ENCODE peak calls at places on chromosomes 3 and 15, in four cellular contexts. U is AG04449; K is lower lobe of right lung; M is CD8-positive, alpha-beta T cell. A is an unnamed sample.
A peak's percentile ranks its signal among the peaks of the same experiment; 100 is the strongest.

GRCh38 chr3:189132125-189132744 is 39.5 kb upstream of the TPRG1 start:
- DNase-seq in M (peak; percentile 62), K (peak; percentile 65), U (peak; percentile 45), A (peak; percentile 78)

GRCh38 chr3:194779729-194780224 is 94.1 kb downstream of the FAM43A start:
- DNase-seq in K (no peak), U (no peak), M (no peak), A (no peak)

GRCh38 chr3:175728566-175728965 is 869.4 kb downstream of the NAALADL2 start:
- DNase-seq in K (no peak), M (no peak), U (no peak), A (no peak)

GRCh38 chr3:79845546-79845945 is 77.7 kb upstream of the ROBO1 start:
- DNase-seq in M (no peak), U (no peak), K (no peak), A (no peak)

GRCh38 chr3:25664066-25664809 is 469 bp downstream of the TOP2B start:
- DNase-seq in M (peak; percentile 51), U (no peak), K (peak; percentile 83), A (no peak)

GRCh38 chr3:13896473-13897154 is 16.7 kb upstream of the WNT7A start:
- DNase-seq in U (no peak), K (no peak), M (peak; percentile 34), A (no peak)

GRCh38 chr3:37704129-37704528 is 157.6 kb upstream of the CTDSPL start:
- DNase-seq in K (no peak), M (no peak), U (no peak), A (no peak)

GRCh38 chr3:178304758-178305157 is 231.5 kb upstream of the KCNMB2 start:
- DNase-seq in K (no peak), U (peak; percentile 41), M (no peak), A (peak; percentile 31)

GRCh38 chr3:48980295-48980694 is 9.7 kb upstream of the P4HTM start:
- DNase-seq in M (no peak), K (no peak), U (no peak), A (no peak)

GRCh38 chr3:58670506-58671125 is 4.0 kb upstream of the FAM3D start:
- DNase-seq in U (no peak), K (no peak), M (no peak), A (no peak)

GRCh38 chr3:160008979-160009378 is 20.3 kb downstream of the IL12A start:
- DNase-seq in K (no peak), U (no peak), M (no peak), A (no peak)

GRCh38 chr3:9066141-9066540 is 102.9 kb upstream of the RAD18 start:
- DNase-seq in M (no peak), K (no peak), U (no peak), A (no peak)

GRCh38 chr3:12222765-12223485 is 64.2 kb upstream of the TIMP4 start:
- DNase-seq in M (no peak), U (peak; percentile 50), K (no peak), A (no peak)

GRCh38 chr15:78617131-78617915 is 3.5 kb downstream of the CHRNA3 start:
- DNase-seq in M (no peak), U (no peak), K (no peak), A (no peak)

GRCh38 chr3:186525369-186526255 is 18.6 kb downstream of the CRYGS start:
- DNase-seq in M (no peak), U (no peak), K (no peak), A (no peak)

GRCh38 chr3:155553800-155554199 is 191.1 kb downstream of the PLCH1 start:
- DNase-seq in M (no peak), U (no peak), K (no peak), A (no peak)

GRCh38 chr3:123298903-123299302 is 97.2 kb downstream of the SEC22A start:
- DNase-seq in M (no peak), K (no peak), U (no peak), A (no peak)

GRCh38 chr3:134663646-134664456 is 13.0 kb upstream of the KY start:
- DNase-seq in K (no peak), U (no peak), M (no peak), A (no peak)

DNA sequence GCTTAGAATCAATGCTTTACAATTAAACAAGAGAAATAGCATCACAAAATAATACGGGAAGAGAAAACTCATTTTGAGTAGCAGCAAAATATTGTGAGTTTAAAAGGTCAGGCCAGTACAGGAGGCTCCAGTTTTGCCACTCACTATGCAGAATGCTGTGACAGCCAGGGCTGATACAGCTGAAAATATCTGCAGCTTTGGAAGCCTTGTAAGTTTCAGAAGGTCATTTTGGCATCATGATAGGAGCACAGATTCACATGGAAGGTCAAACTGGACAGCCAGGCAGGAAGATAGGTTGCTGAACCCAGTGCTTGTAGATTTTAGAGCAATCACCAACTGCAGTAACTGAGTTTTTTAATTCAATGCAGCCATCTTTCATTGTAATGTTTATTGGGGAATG is 14.1 kb downstream of the MBNL1 start:
- DNase-seq in M (no peak), K (no peak), U (no peak), A (no peak)
- H3K4me3 ChIP-seq in M (no peak overlapping the region), K (no peak overlapping the region), U (no peak overlapping the region), A (no peak overlapping the region)

GRCh38 chr15:58856090-58856489 is 77.4 kb downstream of the SLTM start:
- DNase-seq in K (no peak), U (peak; percentile 83), M (no peak), A (no peak)

GRCh38 chr15:58852347-58852746 is 81.1 kb downstream of the SLTM start:
- DNase-seq in K (no peak), U (no peak), M (no peak), A (no peak)

DNA sequence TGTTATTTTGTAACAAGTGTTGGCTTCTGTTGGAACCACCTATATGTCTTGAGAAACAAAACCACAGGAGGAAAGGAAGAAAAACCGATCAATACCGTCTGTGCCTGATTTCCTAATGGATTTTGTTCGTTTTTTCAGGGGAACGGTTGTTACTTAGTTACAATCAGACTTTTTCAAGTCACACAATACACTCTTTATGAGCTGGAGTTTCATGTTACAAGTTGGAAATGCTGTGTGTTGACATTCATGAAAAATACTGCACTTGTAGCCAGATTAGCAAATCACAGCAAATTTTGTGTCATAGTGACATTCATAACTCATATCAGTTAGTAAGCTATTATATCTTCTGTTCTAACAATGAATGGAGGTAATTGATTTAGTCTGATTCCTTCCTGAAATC is 78.9 kb downstream of the SLTM start:
- DNase-seq in M (no peak), U (no peak), K (no peak), A (no peak)
- TF ChIP-seq CTCF in M (no peak), U (no peak), K (no peak), A (no peak)

GRCh38 chr3:113242091-113242581 is 30.8 kb downstream of the BOC start:
- DNase-seq in M (no peak), K (no peak), U (no peak), A (no peak)
- H3K4me3 ChIP-seq in M (no peak overlapping the region), K (no peak overlapping the region), U (peak overlapping the region; percentile 46), A (peak overlapping the region; percentile 15)

GRCh38 chr3:106208979-106209378 is 340.2 kb upstream of the CBLB start:
- DNase-seq in U (no peak), K (no peak), M (no peak), A (no peak)
- TF ChIP-seq CTCF in U (no peak), K (no peak), M (peak; percentile 32), A (peak; percentile 42)

DNA sequence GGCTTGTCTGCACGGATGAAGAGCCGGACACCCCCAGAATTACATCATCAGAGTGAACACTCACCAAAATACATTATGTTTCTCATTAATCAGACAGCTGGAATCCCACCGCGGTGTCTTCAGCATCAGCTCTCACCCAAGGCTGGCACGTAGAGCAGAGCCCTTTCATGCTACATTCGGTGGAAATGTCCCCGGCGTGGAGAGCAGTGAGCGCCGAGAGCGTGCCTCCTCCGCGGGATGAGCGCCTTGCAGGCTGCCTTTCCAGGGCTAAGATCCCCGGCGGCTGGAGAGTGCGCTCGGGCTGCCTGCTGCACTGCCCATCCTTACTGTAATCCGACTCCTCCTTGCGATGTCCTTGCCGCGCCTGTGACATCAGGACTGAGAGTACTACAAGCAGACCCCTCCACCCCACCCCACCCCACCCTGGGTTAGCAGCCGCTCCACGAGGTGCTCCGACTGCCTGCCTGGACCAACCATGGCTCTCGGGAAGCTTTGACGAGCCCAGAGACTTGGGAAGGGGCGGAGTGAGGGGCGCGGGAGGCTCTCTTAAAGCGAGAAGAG is at the start of gene ZNF385D:
- DNase-seq in M (no peak), U (no peak), K (peak; percentile 42), A (no peak)
- H3K4me3 ChIP-seq in M (no peak within 1 kb of the TSS), U (peak within 1 kb of the TSS; percentile 57), K (peak within 1 kb of the TSS; percentile 41), A (peak within 1 kb of the TSS; percentile 75)

GRCh38 chr3:10518506-10519150 is 13.2 kb upstream of the ATP2B2 start:
- DNase-seq in U (peak; percentile 4), K (no peak), M (no peak), A (peak; percentile 66)
- TF ChIP-seq CTCF in U (no peak), K (no peak), M (no peak), A (no peak)

DNA sequence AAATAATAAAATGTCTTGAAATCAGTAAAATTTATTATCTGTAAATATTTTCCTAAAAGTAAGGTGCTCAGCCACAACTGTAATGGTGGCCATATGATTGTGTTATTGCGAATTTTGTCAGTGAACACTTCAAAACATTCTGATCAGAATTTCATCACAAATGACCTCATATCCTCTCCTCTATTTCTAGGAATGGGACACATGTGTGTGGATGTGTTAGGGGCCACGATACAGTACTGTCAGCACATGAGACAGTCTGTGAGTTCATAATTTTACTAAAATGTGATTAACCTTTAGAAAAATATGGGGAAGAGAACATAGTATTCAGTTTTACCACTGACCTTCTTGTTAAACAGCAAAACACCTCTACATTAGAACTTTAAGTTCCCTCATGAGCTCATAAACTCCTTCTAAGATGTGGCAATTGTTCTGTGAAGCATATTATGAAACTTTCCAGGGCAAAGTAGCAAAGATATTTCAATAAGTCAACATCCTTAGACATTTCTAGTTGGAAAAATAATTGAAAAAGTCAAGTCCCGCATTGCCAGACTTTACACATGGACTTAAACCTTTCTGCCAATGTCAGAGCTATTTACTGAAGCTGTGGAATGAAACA is 158.2 kb upstream of the ABI3BP start:
- DNase-seq in K (no peak), U (no peak), M (no peak), A (no peak)
- H3K4me3 ChIP-seq in K (no peak overlapping the region), U (no peak overlapping the region), M (no peak overlapping the region), A (no peak overlapping the region)

A was measured in retinal pigment epithelial cell.